ENCODE peak calls at places on chromosome 4, in four cellular contexts. O is neuronal stem cell, E is endothelial cell of umbilical vein, L is endodermal cell. M is an unnamed sample.

GRCh38 chr4:21474195-21474594 is 474.4 kb downstream of the KCNIP4 start:
- DNase-seq in L (no peak), E (no peak), O (no peak), M (no peak)

GRCh38 chr4:17595471-17596005 is 18.5 kb downstream of the LAP3 start:
- DNase-seq in E (no peak), O (no peak), L (no peak), M (no peak)

GRCh38 chr4:53633608-53634007 is 42.3 kb upstream of the LNX1 start:
- DNase-seq in L (no peak), E (no peak), O (no peak), M (no peak)

GRCh38 chr4:177119693-177120092 is 190.0 kb upstream of the NEIL3 start:
- DNase-seq in L (no peak), O (no peak), E (no peak), M (no peak)

GRCh38 chr4:52200339-52200725 is 149.2 kb downstream of the SPATA18 start:
- DNase-seq in E (no peak), L (no peak), O (no peak), M (no peak)

GRCh38 chr4:99863804-99864203 is 30.4 kb downstream of the LAMTOR3 start:
- DNase-seq in O (no peak), L (no peak), E (peak), M (no peak)

GRCh38 chr4:185500576-185500975 is 29.0 kb upstream of the CCDC110 start:
- DNase-seq in O (no peak), L (no peak), E (no peak), M (no peak)

GRCh38 chr4:118732591-118733330 is 47.6 kb downstream of the METTL14 start:
- DNase-seq in O (no peak), E (no peak), L (no peak), M (no peak)

GRCh38 chr4:123398151-123398802 is 1.7 kb downstream of the SPRY1 start:
- DNase-seq in O (peak), E (peak), L (peak), M (peak)

GRCh38 chr4:20370284-20370683 is 118.6 kb downstream of the SLIT2 start:
- DNase-seq in L (no peak), E (no peak), O (no peak), M (no peak)

GRCh38 chr4:88017516-88018302 is 10.3 kb downstream of the PKD2 start:
- DNase-seq in E (peak), L (no peak), O (no peak), M (no peak)

GRCh38 chr4:4659871-4660651 is 118.2 kb upstream of the STX18 start:
- DNase-seq in L (no peak), O (no peak), E (peak), M (no peak)

GRCh38 chr4:14701389-14701788 is 300.9 kb upstream of the CPEB2 start:
- DNase-seq in E (no peak), L (no peak), O (no peak), M (no peak)

GRCh38 chr4:120816385-120816784 is 106.1 kb downstream of the PRDM5 start:
- DNase-seq in O (no peak), L (no peak), E (no peak), M (no peak)
- H3K4me3 ChIP-seq in O (no peak), L (no peak), E (no peak), M (no peak)

GRCh38 chr4:140152760-140153418 is 1.1 kb downstream of the MAML3 start:
- DNase-seq in L (peak), E (peak), O (peak), M (peak)
- H3K9ac ChIP-seq in L (peak), E (peak), O (peak), M (peak)

GRCh38 chr4:163343604-163344146 is at the start of gene NPY5R:
- DNase-seq in E (no peak), L (peak), O (peak), M (no peak)
- H3K4me3 ChIP-seq in E (no peak), L (peak), O (peak), M (peak)

GRCh38 chr4:73347497-73347896 is 56.6 kb upstream of the ALB start:
- DNase-seq in O (no peak), E (no peak), L (no peak), M (no peak)
- H3K9ac ChIP-seq in O (no peak), E (no peak), L (no peak), M (no peak)

GRCh38 chr4:74056114-74056857 is 17.8 kb upstream of the CXCL3 start:
- DNase-seq in L (no peak), O (no peak), E (no peak), M (no peak)
- H3K4me3 ChIP-seq in L (no peak), O (no peak), E (no peak), M (no peak)

GRCh38 chr4:6898763-6899162 is 10.9 kb upstream of the TBC1D14 start:
- DNase-seq in O (no peak), E (no peak), L (no peak), M (no peak)
- H3K9ac ChIP-seq in O (no peak), E (no peak), L (no peak), M (no peak)

M was measured in colonic mucosa.